ENCODE peak calls at places on chromosome 21, in six cellular contexts. F is activated CD4-positive, CD25-positive, alpha-beta regulatory T cell treated with anti-CD3 and anti-CD28 coated beads, Interleukin-2, amount 50 U/mL, for 72 hours; E is NCI-H748 treated with DMSO at 0.1 percent for 48 hours; Y is NCI-H2029 treated with DMSO at 0.1 percent for 48 hours; L is GM20000; C is HTR-8/SVneo. N is an unnamed sample.

GRCh38 chr21:31446206-31446900 is 102.3 kb upstream of the TIAM1 start:
- DNase-seq in F (no peak), E (no peak), Y (no peak), L (no peak), C (no peak), N (no peak)

GRCh38 chr21:29190920-29191319 is 60.5 kb downstream of the MAP3K7CL start:
- DNase-seq in F (no peak), E (no peak), Y (no peak), L (no peak), C (no peak), N (no peak)

GRCh38 chr21:46118871-46119564 is 21.1 kb downstream of the COL6A2 start:
- DNase-seq in F (peak; percentile 11), E (no peak), Y (no peak), L (no peak), C (no peak), N (no peak)

GRCh38 chr21:29407571-29407970 is 108.8 kb downstream of the BACH1 start:
- DNase-seq in F (no peak), E (no peak), Y (no peak), L (no peak), C (no peak), N (no peak)

GRCh38 chr21:44271558-44271957 is 9.9 kb upstream of the DNMT3L start:
- DNase-seq in F (no peak), E (no peak), Y (no peak), L (no peak), C (no peak), N (no peak)

GRCh38 chr21:27649323-27649722 is 682.4 kb upstream of the ADAMTS5 start:
- DNase-seq in F (no peak), E (no peak), Y (no peak), L (no peak), C (peak; percentile 7), N (no peak)

GRCh38 chr21:34846214-34846575 is 177.4 kb downstream of the CLIC6 start:
- DNase-seq in F (no peak), E (no peak), Y (no peak), L (no peak), C (no peak), N (no peak)

GRCh38 chr21:14968029-14968428 is 96.8 kb downstream of the NRIP1 start:
- DNase-seq in F (no peak), E (no peak), Y (no peak), L (no peak), C (no peak), N (no peak)

GRCh38 chr21:18252686-18253085 is 8.1 kb downstream of the CHODL start:
- DNase-seq in F (no peak), E (no peak), Y (no peak), L (no peak), C (no peak), N (no peak)

GRCh38 chr21:26124421-26124833 is 46.1 kb downstream of the APP start:
- DNase-seq in F (no peak), E (peak; percentile 31), Y (peak; percentile 36), L (no peak), C (no peak), N (peak; percentile 26)

GRCh38 chr21:44871576-44872265 is 1.8 kb downstream of the PTTG1IP start:
- DNase-seq in F (no peak), E (no peak), Y (no peak), L (no peak), C (no peak), N (no peak)

GRCh38 chr21:23811802-23812201 is 1795.5 kb downstream of the MRPL39 start:
- DNase-seq in F (no peak), E (no peak), Y (no peak), L (no peak), C (no peak), N (no peak)

GRCh38 chr21:42317341-42317741 is 2.1 kb upstream of the TFF3 start:
- DNase-seq in F (peak; percentile 13), E (peak; percentile 85), Y (no peak), L (no peak), C (no peak), N (peak; percentile 70)

GRCh38 chr21:30337644-30338170 is at the start of gene KRTAP27-1:
- DNase-seq in F (no peak), E (no peak), Y (no peak), L (no peak), C (no peak), N (no peak)

GRCh38 chr21:37207441-37208009 is 59.6 kb downstream of the VPS26C start:
- DNase-seq in F (no peak), E (no peak), Y (peak; percentile 83), L (peak; percentile 57), C (no peak), N (no peak)

GRCh38 chr21:35428041-35428400 is 378.9 kb upstream of the RUNX1 start:
- DNase-seq in F (no peak), E (no peak), Y (no peak), L (no peak), C (no peak), N (no peak)

GRCh38 chr21:42403611-42404231 is at the start of gene UBASH3A:
- DNase-seq in F (no peak), E (no peak), Y (no peak), L (no peak), C (no peak), N (no peak)

GRCh38 chr21:45136927-45137611 is 62.7 kb downstream of the ADARB1 start:
- DNase-seq in F (peak; percentile 66), E (peak; percentile 36), Y (peak; percentile 14), L (peak; percentile 88), C (peak; percentile 89), N (peak; percentile 28)

GRCh38 chr21:37835512-37835911 is 80.7 kb downstream of the KCNJ6 start:
- DNase-seq in F (no peak), E (no peak), Y (no peak), L (no peak), C (no peak), N (no peak)

GRCh38 chr21:41232055-41232454 is 64.1 kb downstream of the BACE2 start:
- DNase-seq in F (no peak), E (no peak), Y (no peak), L (no peak), C (no peak), N (no peak)

GRCh38 chr21:25563399-25564116 is 43.7 kb downstream of the MRPL39 start:
- DNase-seq in F (peak; percentile 52), E (no peak), Y (no peak), L (peak; percentile 48), C (no peak), N (no peak)

GRCh38 chr21:29163381-29164115 is 33.1 kb downstream of the MAP3K7CL start:
- DNase-seq in F (no peak), E (no peak), Y (no peak), L (no peak), C (no peak), N (no peak)

GRCh38 chr21:40511976-40512375 is 335.0 kb downstream of the DSCAM start:
- DNase-seq in F (no peak), E (no peak), Y (no peak), L (no peak), C (no peak), N (no peak)

GRCh38 chr21:35484032-35484431 is 434.9 kb upstream of the RUNX1 start:
- DNase-seq in F (no peak), E (no peak), Y (no peak), L (no peak), C (no peak), N (no peak)

GRCh38 chr21:43733529-43734071 is 14.7 kb downstream of the PDXK start:
- DNase-seq in F (no peak), E (no peak), Y (no peak), L (no peak), C (no peak), N (no peak)

GRCh38 chr21:33964706-33965325 is 49.2 kb upstream of the ATP5PO start:
- DNase-seq in F (no peak), E (no peak), Y (no peak), L (no peak), C (no peak), N (no peak)

GRCh38 chr21:40215941-40216340 is 348.7 kb downstream of the PCP4 start:
- DNase-seq in F (no peak), E (no peak), Y (no peak), L (no peak), C (no peak), N (no peak)

GRCh38 chr21:34886554-34887385 is 162.3 kb downstream of the RUNX1 start:
- DNase-seq in F (peak; percentile 58), E (peak; percentile 18), Y (peak; percentile 31), L (peak; percentile 22), C (no peak), N (no peak)

GRCh38 chr21:41835711-41836154 is 43.4 kb downstream of the PRDM15 start:
- DNase-seq in F (no peak), E (no peak), Y (no peak), L (no peak), C (no peak), N (peak; percentile 10)

GRCh38 chr21:36703123-36703522 is 4.2 kb downstream of the SIM2 start:
- DNase-seq in F (no peak), E (no peak), Y (no peak), L (no peak), C (no peak), N (no peak)

GRCh38 chr21:28111151-28111619 is 881.5 kb downstream of the LTN1 start:
- DNase-seq in F (no peak), E (no peak), Y (no peak), L (no peak), C (no peak), N (no peak)

GRCh38 chr21:41337515-41337914 is 20.9 kb downstream of the FAM3B start:
- DNase-seq in F (no peak), E (no peak), Y (no peak), L (no peak), C (no peak), N (no peak)

GRCh38 chr21:35511298-35512162 is 462.4 kb upstream of the RUNX1 start:
- DNase-seq in F (no peak), E (no peak), Y (no peak), L (no peak), C (no peak), N (no peak)

GRCh38 chr21:15421521-15421920 is 308.3 kb upstream of the USP25 start:
- DNase-seq in F (no peak), E (peak; percentile 60), Y (no peak), L (no peak), C (no peak), N (no peak)